ENCODE peak calls at places on chromosome 11, in seven cellular contexts. M, W, X, C, D, T and Z are unnamed samples.

GRCh38 chr11:63811522-63811921 is 1.7 kb upstream of the SPINDOC start:
- DNase-seq in M (no peak), X (no peak), T (no peak), D (no peak), W (no peak), C (no peak), Z (no peak)

GRCh38 chr11:22920939-22921565 is 60.8 kb upstream of the CCDC179 start:
- DNase-seq in X (peak; percentile 64), W (peak; percentile 81), D (no peak), C (peak; percentile 39), T (peak; percentile 75), M (peak; percentile 64), Z (peak; percentile 42)

GRCh38 chr11:12201016-12201985 is 90.9 kb downstream of the MICAL2 start:
- DNase-seq in X (no peak), D (no peak), M (no peak), T (peak; percentile 65), C (peak; percentile 60), W (no peak), Z (no peak)

GRCh38 chr11:127628463-127628785 is 627.9 kb upstream of the KIRREL3 start:
- DNase-seq in T (no peak), W (no peak), M (no peak), D (no peak), C (no peak), X (no peak), Z (no peak)

GRCh38 chr11:43556269-43556668 is 124.3 kb upstream of the HSD17B12 start:
- DNase-seq in T (no peak), C (no peak), M (no peak), W (peak; percentile 27), D (no peak), X (no peak), Z (no peak)

GRCh38 chr11:120810251-120810650 is 213.7 kb upstream of the TBCEL start:
- DNase-seq in X (no peak), C (no peak), M (no peak), T (no peak), D (no peak), W (no peak), Z (no peak)

GRCh38 chr11:66966351-66966750 is 8.2 kb upstream of the PC start:
- DNase-seq in W (no peak), C (no peak), M (no peak), X (no peak), T (peak; percentile 63), D (no peak), Z (no peak)

GRCh38 chr11:73201888-73202810 is 15.9 kb upstream of the P2RY2 start:
- DNase-seq in T (no peak), C (no peak), X (no peak), D (no peak), W (no peak), M (no peak), Z (no peak)

GRCh38 chr11:132256621-132257227 is 886.3 kb downstream of the NTM start:
- DNase-seq in C (peak; percentile 62), M (no peak), D (no peak), T (no peak), X (no peak), W (no peak), Z (no peak)

GRCh38 chr11:1130276-1131032 is 27.3 kb upstream of the MUC5AC start:
- DNase-seq in M (no peak), T (no peak), W (no peak), C (peak; percentile 29), X (no peak), D (no peak), Z (no peak)

GRCh38 chr11:70483077-70483861 is 84.9 kb downstream of the CTTN start:
- DNase-seq in M (no peak), T (peak; percentile 60), C (no peak), D (peak; percentile 60), X (peak; percentile 90), W (peak; percentile 43), Z (peak; percentile 25)

GRCh38 chr11:69697489-69697843 is 6.4 kb downstream of the FGF19 start:
- DNase-seq in C (no peak), M (no peak), W (no peak), T (no peak), D (no peak), X (no peak), Z (no peak)

GRCh38 chr11:2089536-2090165 is 49.5 kb downstream of the IGF2 start:
- DNase-seq in C (peak; percentile 76), W (peak; percentile 69), T (peak; percentile 40), D (peak; percentile 73), X (peak; percentile 71), M (peak; percentile 10), Z (peak; percentile 73)

GRCh38 chr11:38332046-38332445 is 1734.0 kb upstream of the RAG2 start:
- DNase-seq in C (no peak), T (no peak), D (no peak), M (no peak), X (no peak), W (no peak), Z (no peak)

GRCh38 chr11:80542704-80543103 is 1101.9 kb upstream of the TENM4 start:
- DNase-seq in T (no peak), X (no peak), C (no peak), W (no peak), M (no peak), D (no peak), Z (no peak)

GRCh38 chr11:70054020-70054419 is 24.1 kb upstream of the ANO1 start:
- DNase-seq in X (no peak), W (no peak), T (no peak), C (no peak), M (no peak), D (no peak), Z (no peak)

GRCh38 chr11:79503028-79503427 is 62.2 kb upstream of the TENM4 start:
- DNase-seq in W (no peak), T (no peak), M (no peak), C (no peak), X (no peak), D (no peak), Z (no peak)

GRCh38 chr11:36509265-36509664 is 807 bp downstream of the TRAF6 start:
- DNase-seq in T (peak; percentile 54), X (peak; percentile 33), W (peak; percentile 35), M (peak; percentile 49), C (peak; percentile 34), D (no peak), Z (peak; percentile 19)

GRCh38 chr11:1864216-1864615 is 11.3 kb downstream of the LSP1 start:
- DNase-seq in D (no peak), T (no peak), W (no peak), X (no peak), C (peak; percentile 57), M (no peak), Z (no peak)

GRCh38 chr11:34345012-34345804 is 12.6 kb downstream of the ABTB2 start:
- DNase-seq in W (no peak), X (peak; percentile 95), C (no peak), T (peak; percentile 57), M (no peak), D (peak; percentile 52), Z (no peak)

GRCh38 chr11:75667268-75667830 is 1.5 kb downstream of the MAP6 start:
- DNase-seq in D (no peak), W (peak; percentile 67), C (peak; percentile 82), X (peak; percentile 41), M (no peak), T (peak; percentile 57), Z (no peak)
- TF ChIP-seq CTCF in D (no peak), W (no peak), C (no peak), X (peak; percentile 19), M (no peak), T (no peak), Z (no peak)

DNA sequence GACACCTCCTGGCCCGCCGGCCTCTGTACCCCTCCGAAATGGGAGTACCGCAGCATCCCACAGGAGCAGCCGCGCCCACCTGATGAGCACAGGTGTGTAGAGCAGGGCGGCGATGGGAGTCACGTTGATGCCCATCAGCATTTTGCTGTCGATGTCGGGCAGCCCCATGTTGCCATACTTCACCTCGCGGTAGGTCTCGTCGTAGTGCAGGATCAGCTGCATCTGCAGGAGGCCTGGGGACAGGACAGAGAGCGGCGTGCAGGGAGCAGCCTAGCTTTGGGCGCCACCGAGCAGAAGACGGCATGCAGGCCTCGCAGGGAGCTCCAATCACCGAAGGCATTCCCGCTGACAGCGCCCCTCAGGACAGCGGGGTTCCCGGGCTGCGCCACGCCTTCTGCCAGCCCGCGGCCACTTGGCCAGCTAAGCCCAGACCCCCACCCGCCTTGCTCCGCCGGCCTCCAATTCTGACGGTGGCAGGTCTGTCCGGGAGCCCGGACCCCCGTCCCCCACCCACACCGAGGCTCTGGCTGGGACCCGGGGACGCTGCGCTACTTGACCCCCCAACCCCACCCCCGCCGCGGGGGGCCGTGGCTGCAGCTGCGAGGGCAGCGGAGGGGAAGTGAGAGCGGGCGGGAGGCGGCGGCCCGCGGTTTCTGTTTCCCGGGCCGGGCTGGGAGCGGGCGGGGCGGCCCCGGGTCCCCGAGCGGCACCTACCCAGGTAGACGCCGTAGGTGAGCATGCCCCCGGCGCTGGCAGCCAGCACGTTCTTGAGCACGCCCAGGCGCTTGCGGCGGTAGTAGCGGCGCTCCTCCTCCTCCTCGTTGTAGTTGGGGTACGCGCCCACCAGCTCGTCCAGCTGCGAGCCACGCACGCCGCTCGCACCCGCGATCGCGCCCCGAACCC is 703 bp downstream of the UNC93B1 start:
- DNase-seq in M (peak; percentile 77), W (peak; percentile 70), X (peak; percentile 48), C (peak; percentile 70), T (peak; percentile 58), D (no peak), Z (peak; percentile 68)
- H2AFZ ChIP-seq in M (no peak overlapping the region), W (peak overlapping the region; percentile 74), X (peak overlapping the region; percentile 85), C (no peak overlapping the region), T (peak overlapping the region; percentile 63), D (no peak overlapping the region), Z (peak overlapping the region; percentile 16)

GRCh38 chr11:123305601-123306000 is 110.6 kb upstream of the CLMP start:
- DNase-seq in M (no peak), W (no peak), D (no peak), C (no peak), T (no peak), X (no peak), Z (no peak)

GRCh38 chr11:123307276-123307675 is 112.2 kb upstream of the CLMP start:
- DNase-seq in X (no peak), T (no peak), C (no peak), D (no peak), W (no peak), M (no peak), Z (no peak)

GRCh38 chr11:123308077-123308476 is 113.0 kb upstream of the CLMP start:
- DNase-seq in M (peak; percentile 74), X (no peak), T (no peak), C (peak; percentile 62), W (no peak), D (no peak), Z (no peak)

GRCh38 chr11:123304828-123305530 is 109.9 kb upstream of the CLMP start:
- DNase-seq in X (no peak), M (no peak), W (peak; percentile 45), C (no peak), D (no peak), T (no peak), Z (peak; percentile 60)

DNA sequence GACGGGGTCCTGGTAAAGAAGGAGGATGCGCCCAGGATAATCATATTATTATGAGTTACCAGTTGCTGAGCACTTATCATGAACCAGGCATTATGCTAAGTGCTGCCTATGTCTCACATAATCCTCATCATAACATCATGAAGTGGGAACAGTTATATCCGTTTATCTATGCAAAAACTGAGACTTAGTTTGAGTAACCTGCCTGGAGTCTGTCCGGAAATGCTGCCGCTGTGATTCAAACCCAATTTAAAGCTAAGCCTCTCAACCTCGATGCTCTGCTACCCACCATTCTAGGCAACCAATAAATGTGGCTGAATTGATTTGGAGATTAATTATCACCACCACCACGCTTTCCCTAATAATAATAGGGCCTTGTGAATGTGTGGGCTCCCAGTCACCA is 111.5 kb upstream of the CLMP start:
- DNase-seq in M (no peak), W (no peak), D (no peak), X (no peak), C (no peak), T (no peak), Z (no peak)
- H3K9me2 ChIP-seq in M (no peaks in the 10 kb centered on the region), W (no peaks in the 10 kb centered on the region), D (no peaks in the 10 kb centered on the region), X (no peaks in the 10 kb centered on the region), C (no peaks in the 10 kb centered on the region), T (no peaks in the 10 kb centered on the region), Z (no peaks in the 10 kb centered on the region)

GRCh38 chr11:101523634-101524260 is 60.1 kb downstream of the TRPC6 start:
- DNase-seq in W (peak; percentile 64), M (no peak), C (no peak), D (no peak), X (no peak), T (no peak), Z (no peak)
- TF ChIP-seq CTCF in W (no peak), M (no peak), C (no peak), D (no peak), X (no peak), T (no peak), Z (no peak)